ENCODE peak calls at places on chromosomes 2 and 18, in six cellular contexts. D is BJ, A is stomach, K is fibroblast of mammary gland, F is lower lobe of right lung, L is pancreas. B is an unnamed sample.

GRCh38 chr18:10453885-10454772 is at the start of gene APCDD1:
- DNase-seq in D (no peak), A (peak; percentile 64), K (no peak), F (peak; percentile 80), L (peak; percentile 82), B (no peak)

GRCh38 chr2:19911799-19912509 is 10.2 kb upstream of the TTC32 start:
- DNase-seq in D (peak; percentile 80), A (no peak), K (peak; percentile 93), F (no peak), L (no peak), B (no peak)

GRCh38 chr2:65032016-65032975 is 23.9 kb upstream of the CEP68 start:
- DNase-seq in D (no peak), A (no peak), K (no peak), F (no peak), L (no peak), B (no peak)

GRCh38 chr2:134836986-134837385 is 1.4 kb upstream of the ACMSD start:
- DNase-seq in D (peak; percentile 85), A (no peak), K (peak; percentile 93), F (no peak), L (no peak), B (no peak)

GRCh38 chr2:1538663-1539062 is 125.4 kb downstream of the TPO start:
- DNase-seq in D (no peak), A (no peak), K (peak; percentile 14), F (no peak), L (no peak), B (no peak)

GRCh38 chr2:151767536-151767935 is 33.3 kb upstream of the NEB start:
- DNase-seq in D (no peak), A (no peak), K (no peak), F (no peak), L (no peak), B (no peak)

GRCh38 chr18:34880403-34880802 is 160.8 kb upstream of the MAPRE2 start:
- DNase-seq in D (no peak), A (no peak), K (no peak), F (no peak), L (no peak), B (no peak)

GRCh38 chr2:236499691-236500573 is 69.7 kb upstream of the ACKR3 start:
- DNase-seq in D (peak; percentile 28), A (no peak), K (no peak), F (no peak), L (no peak), B (no peak)

GRCh38 chr2:102094917-102095316 is 47.6 kb upstream of the IL1R1 start:
- DNase-seq in D (peak; percentile 88), A (no peak), K (peak; percentile 98), F (no peak), L (no peak), B (no peak)

GRCh38 chr2:31318360-31319336 is 84.7 kb downstream of the EHD3 start:
- DNase-seq in D (no peak), A (no peak), K (peak; percentile 74), F (peak; percentile 46), L (no peak), B (no peak)

GRCh38 chr2:144546933-144547332 is 27.0 kb upstream of the ZEB2 start:
- DNase-seq in D (no peak), A (no peak), K (no peak), F (no peak), L (no peak), B (no peak)
- H3K4me3 ChIP-seq in D (no peak overlapping the region), A (no peak overlapping the region), K (no peak overlapping the region), F (no peak overlapping the region), L (no peak overlapping the region), B (no peak overlapping the region)

GRCh38 chr18:26960901-26961300 is 95.4 kb upstream of the AQP4 start:
- DNase-seq in D (no peak), A (no peak), K (no peak), F (no peak), L (no peak), B (no peak)

GRCh38 chr18:26965206-26965605 is 99.7 kb upstream of the AQP4 start:
- DNase-seq in D (no peak), A (no peak), K (no peak), F (no peak), L (no peak), B (no peak)

GRCh38 chr18:26961805-26962204 is 96.3 kb upstream of the AQP4 start:
- DNase-seq in D (no peak), A (no peak), K (no peak), F (no peak), L (no peak), B (no peak)

GRCh38 chr18:26963292-26963691 is 97.8 kb upstream of the AQP4 start:
- DNase-seq in D (no peak), A (no peak), K (no peak), F (no peak), L (no peak), B (no peak)
- TF ChIP-seq CTCF in D (no peak), A (no peak), K (no peak), F (peak; percentile 39), L (no peak), B (peak; percentile 45)

GRCh38 chr2:38553554-38553953 is 49.2 kb downstream of the HNRNPLL start:
- DNase-seq in D (no peak), A (no peak), K (no peak), F (no peak), L (no peak), B (no peak)
- H3K4me3 ChIP-seq in D (no peak overlapping the region), A (no peak overlapping the region), K (no peak overlapping the region), F (no peak overlapping the region), L (no peak overlapping the region), B (no peak overlapping the region)

GRCh38 chr2:226216578-226216977 is 583.0 kb downstream of the IRS1 start:
- DNase-seq in D (no peak), A (no peak), K (no peak), F (no peak), L (no peak), B (no peak)
- TF ChIP-seq CTCF in D (no peak), A (no peak), K (no peak), F (no peak), L (no peak), B (no peak)

GRCh38 chr2:231294578-231295362 is 96.3 kb downstream of the ARMC9 start:
- DNase-seq in D (no peak), A (no peak), K (no peak), F (no peak), L (no peak), B (no peak)
- H3K4me3 ChIP-seq in D (no peak overlapping the region), A (no peak overlapping the region), K (no peak overlapping the region), F (no peak overlapping the region), L (no peak overlapping the region), B (no peak overlapping the region)

GRCh38 chr2:227125506-227125905 is 38.5 kb downstream of the COL4A4 start:
- DNase-seq in D (no peak), A (no peak), K (no peak), F (no peak), L (no peak), B (no peak)
- TF ChIP-seq CTCF in D (peak; percentile 15), A (no peak), K (peak; percentile 16), F (no peak), L (no peak), B (peak; percentile 7)

DNA sequence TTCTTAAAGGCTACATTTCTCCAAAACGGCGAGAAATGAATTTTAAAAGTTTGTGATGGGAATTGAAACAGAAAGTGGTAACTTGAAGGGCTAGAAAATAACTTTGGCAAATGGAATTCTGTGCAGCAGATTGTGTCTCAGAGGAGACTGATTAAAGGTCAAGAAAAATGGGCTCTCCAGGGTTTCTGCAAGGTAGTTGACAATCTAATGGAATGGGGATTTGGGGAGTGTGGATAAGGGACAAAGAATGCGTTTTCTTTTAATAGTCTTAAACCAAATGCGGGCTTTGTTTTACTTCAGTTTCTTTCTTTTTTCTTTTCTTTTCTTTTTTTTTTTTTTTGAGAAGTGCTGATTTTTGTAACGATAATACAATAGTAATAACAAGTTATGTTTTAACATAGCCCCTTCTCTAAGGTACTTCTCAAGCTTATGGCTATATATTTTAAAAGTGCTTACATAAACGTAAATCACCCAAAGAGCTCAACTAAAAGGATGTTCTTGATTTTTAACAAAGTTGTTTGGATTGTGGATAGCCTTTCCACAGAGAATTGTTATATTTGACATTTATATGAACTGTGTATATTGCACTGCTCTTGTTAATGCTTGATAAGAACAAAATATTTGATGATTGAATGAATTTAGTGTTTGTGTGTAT is 36.6 kb downstream of the CAMKMT start:
- DNase-seq in D (no peak), A (no peak), K (no peak), F (no peak), L (no peak), B (no peak)
- H3K4me3 ChIP-seq in D (no peak overlapping the region), A (no peak overlapping the region), K (no peak overlapping the region), F (no peak overlapping the region), L (no peak overlapping the region), B (no peak overlapping the region)

DNA sequence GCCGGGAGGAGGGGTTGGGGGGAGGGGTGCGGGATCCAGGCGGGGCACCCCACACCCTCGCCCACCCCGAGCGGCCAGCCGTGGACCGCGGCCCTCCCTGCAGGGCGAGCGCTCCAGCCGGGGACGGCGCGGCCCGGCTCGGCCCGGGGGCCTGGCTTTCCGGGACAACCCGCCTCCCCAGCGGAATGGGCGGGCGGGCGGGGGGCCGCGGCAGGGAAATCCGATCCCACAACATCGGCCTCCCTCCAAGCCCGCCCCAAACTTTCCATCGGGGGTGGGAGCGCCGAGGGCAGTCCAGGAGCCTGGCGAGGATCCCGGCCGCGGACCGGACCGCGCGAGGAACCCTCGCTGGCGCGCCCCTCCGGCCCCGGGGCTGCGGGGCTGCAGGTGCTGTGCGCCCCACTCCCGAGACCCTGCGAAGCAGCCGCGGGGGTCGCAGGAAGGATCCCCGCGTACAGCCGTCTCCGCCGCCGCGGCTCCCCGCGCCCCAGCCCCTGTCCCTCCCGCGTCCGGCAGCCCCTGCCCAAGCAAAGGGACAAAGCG is 528 bp downstream of the SEMA4C start:
- DNase-seq in D (no peak), A (peak; percentile 84), K (peak; percentile 66), F (peak; percentile 78), L (peak; percentile 86), B (no peak)
- TF ChIP-seq CTCF in D (no peak), A (no peak), K (no peak), F (peak; percentile 19), L (no peak), B (no peak)

DNA sequence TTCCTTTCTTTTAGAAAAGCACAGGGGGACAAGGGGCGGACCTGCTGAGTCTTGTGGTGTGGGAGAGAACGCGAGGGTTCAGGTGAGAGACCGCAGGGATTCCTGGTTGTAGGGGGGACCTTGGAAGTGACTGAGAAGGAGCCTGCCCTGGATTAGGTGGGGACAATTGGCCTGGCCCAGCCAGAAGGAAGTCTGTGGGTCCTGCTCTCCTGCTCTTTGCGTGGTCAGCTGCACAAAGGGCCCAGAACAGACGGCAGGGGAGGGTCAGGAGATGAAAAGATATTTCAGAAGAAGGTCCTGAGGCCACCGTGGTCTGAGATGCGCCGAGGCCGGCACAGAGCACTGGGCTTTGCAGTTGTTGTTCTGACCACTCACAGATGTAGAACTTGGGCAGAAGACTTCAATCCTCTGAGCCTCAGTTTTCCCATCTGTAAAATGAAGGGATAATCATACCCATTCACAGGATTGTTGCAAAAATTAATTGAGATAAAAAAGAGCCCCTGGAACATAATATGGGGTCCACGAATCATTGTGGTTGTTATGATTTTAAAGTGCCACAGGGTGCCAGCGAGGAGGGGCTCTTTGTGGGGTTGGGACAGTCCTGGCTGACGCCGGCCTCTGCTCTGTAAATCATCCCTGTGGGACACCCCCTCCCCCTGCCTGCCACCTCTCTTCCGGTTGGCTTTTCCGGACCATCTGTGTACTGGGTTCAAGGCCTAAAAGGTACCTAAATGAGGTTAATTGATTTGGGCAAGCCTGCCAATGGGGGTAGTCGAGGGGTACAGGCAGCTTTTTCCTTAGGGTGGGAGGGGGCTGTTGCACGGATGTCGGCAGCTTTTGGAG is 1.8 kb downstream of the LPIN1 start:
- DNase-seq in D (no peak), A (no peak), K (no peak), F (no peak), L (no peak), B (no peak)
- H3K4me3 ChIP-seq in D (peak overlapping the region; percentile 82), A (peak overlapping the region; percentile 77), K (peak overlapping the region; percentile 92), F (peak overlapping the region; percentile 95), L (peak overlapping the region; percentile 86), B (peak overlapping the region; percentile 78)

B was measured in LNCaP clone FGC.